ENCODE peak calls at places on chromosome 1, in six cellular contexts. X is stimulated activated CD8-positive, alpha-beta memory T cell treated with anti-CD3 and anti-CD28 coated beads, Interleukin-15, amount 100 ng/mL, for 1 hour; O is CD4-positive, alpha-beta T cell; W is ACHN; T is activated CD4-positive, CD25-positive, alpha-beta regulatory T cell treated with anti-CD3 and anti-CD28 coated beads, Interleukin-2, amount 50 U/mL, for 16 hours; J is naive thymus-derived CD8-positive, alpha-beta T cell. M is an unnamed sample.

GRCh38 chr1:67853704-67854103 is 20.4 kb upstream of the GNG12 start:
- DNase-seq in X (no peak), O (no peak), W (peak), T (no peak), J (no peak), M (no peak)

GRCh38 chr1:178738780-178739179 is 13.7 kb downstream of the RALGPS2 start:
- DNase-seq in X (no peak), O (no peak), W (no peak), T (no peak), J (no peak), M (no peak)

GRCh38 chr1:24562625-24563024 is 6.7 kb downstream of the NCMAP start:
- DNase-seq in X (no peak), O (no peak), W (no peak), T (no peak), J (no peak), M (no peak)

GRCh38 chr1:224880593-224881307 is 48.7 kb upstream of the DNAH14 start:
- DNase-seq in X (no peak), O (no peak), W (no peak), T (no peak), J (no peak), M (no peak)

GRCh38 chr1:247548092-247548491 is 842 bp upstream of the GCSAML start:
- DNase-seq in X (no peak), O (no peak), W (no peak), T (no peak), J (no peak), M (no peak)

GRCh38 chr1:31669786-31670582 is 25.3 kb upstream of the PEF1 start:
- DNase-seq in X (peak), O (peak), W (peak), T (no peak), J (peak), M (peak)

GRCh38 chr1:86245566-86246190 is 89.1 kb upstream of the COL24A1 start:
- DNase-seq in X (no peak), O (no peak), W (no peak), T (no peak), J (no peak), M (no peak)

GRCh38 chr1:244751271-244751895 is 84.1 kb upstream of the COX20 start:
- DNase-seq in X (no peak), O (no peak), W (no peak), T (no peak), J (no peak), M (no peak)

GRCh38 chr1:207004931-207005830 is 27.4 kb downstream of the C1orf116 start:
- DNase-seq in X (no peak), O (peak), W (peak), T (peak), J (peak), M (peak)

GRCh38 chr1:172322219-172323061 is 98.0 kb upstream of the C1orf105 start:
- DNase-seq in X (no peak), O (no peak), W (peak), T (no peak), J (no peak), M (no peak)

GRCh38 chr1:13513885-13514546 is at the start of gene LRRC38:
- DNase-seq in X (no peak), O (no peak), W (no peak), T (no peak), J (no peak), M (no peak)

GRCh38 chr1:204323887-204324286 is 35.8 kb downstream of the PLEKHA6 start:
- DNase-seq in X (no peak), O (no peak), W (peak), T (no peak), J (no peak), M (no peak)

GRCh38 chr1:25896266-25896665 is 10.0 kb downstream of the STMN1 start:
- DNase-seq in X (no peak), O (no peak), W (no peak), T (no peak), J (no peak), M (no peak)

GRCh38 chr1:192878249-192878648 is 69.4 kb downstream of the RGS2 start:
- DNase-seq in X (no peak), O (no peak), W (no peak), T (no peak), J (no peak), M (no peak)

GRCh38 chr1:110084226-110085078 is 14.0 kb upstream of the ALX3 start:
- DNase-seq in X (no peak), O (no peak), W (no peak), T (no peak), J (no peak), M (no peak)

GRCh38 chr1:219159946-219160645 is 13.6 kb upstream of the LYPLAL1 start:
- DNase-seq in X (no peak), O (no peak), W (no peak), T (no peak), J (no peak), M (no peak)

GRCh38 chr1:8560611-8561544 is 243.0 kb downstream of the SLC45A1 start:
- DNase-seq in X (no peak), O (no peak), W (peak), T (no peak), J (peak), M (peak)

GRCh38 chr1:21220815-21221214 is 44.1 kb upstream of the EIF4G3 start:
- DNase-seq in X (no peak), O (no peak), W (no peak), T (no peak), J (no peak), M (no peak)

GRCh38 chr1:226126824-226127591 is 59.5 kb downstream of the ACBD3 start:
- DNase-seq in X (no peak), O (no peak), W (no peak), T (no peak), J (no peak), M (no peak)